ENCODE peak calls at places on chromosomes 13 and 19, in five cellular contexts. N, P, U, M and O are unnamed samples.

GRCh38 chr19:12156254-12157058 is at the start of gene ZNF625:
- DNase-seq in N (peak; percentile 51), P (peak; percentile 95), U (peak; percentile 99), M (peak; percentile 85), O (peak; percentile 96)

GRCh38 chr13:113216165-113217056 is 7.0 kb downstream of the CUL4A start:
- DNase-seq in N (peak; percentile 32), P (no peak), U (peak; percentile 74), M (peak; percentile 52), O (peak; percentile 70)

GRCh38 chr13:114102521-114103288 is 29.7 kb downstream of the RASA3 start:
- DNase-seq in N (no peak), P (peak; percentile 66), U (peak; percentile 48), M (no peak), O (no peak)

GRCh38 chr13:48068952-48069351 is 26.0 kb downstream of the MED4 start:
- DNase-seq in N (no peak), P (no peak), U (no peak), M (no peak), O (no peak)

GRCh38 chr13:22828081-22828480 is 352.7 kb upstream of the SGCG start:
- DNase-seq in N (no peak), P (no peak), U (no peak), M (no peak), O (peak; percentile 50)

GRCh38 chr19:5452594-5453565 is 2.3 kb upstream of the ZNRF4 start:
- DNase-seq in N (no peak), P (no peak), U (no peak), M (peak; percentile 26), O (no peak)

GRCh38 chr19:58516964-58517833 is 2.4 kb downstream of the ZBTB45 start:
- DNase-seq in N (no peak), P (peak; percentile 77), U (no peak), M (no peak), O (no peak)

GRCh38 chr13:97921146-97921776 is 32.2 kb upstream of the IPO5 start:
- DNase-seq in N (peak; percentile 25), P (no peak), U (no peak), M (no peak), O (peak; percentile 9)

GRCh38 chr13:25862156-25862555 is 189.7 kb downstream of the SHISA2 start:
- DNase-seq in N (no peak), P (no peak), U (no peak), M (no peak), O (no peak)

GRCh38 chr19:5290336-5291262 is 50.0 kb downstream of the PTPRS start:
- DNase-seq in N (no peak), P (peak; percentile 78), U (no peak), M (no peak), O (no peak)

GRCh38 chr13:66200555-66200954 is 1029.6 kb downstream of the PCDH9 start:
- DNase-seq in N (no peak), P (no peak), U (no peak), M (peak; percentile 9), O (no peak)

GRCh38 chr13:105329359-105329758 is 1206.1 kb downstream of the EFNB2 start:
- DNase-seq in N (no peak), P (no peak), U (no peak), M (no peak), O (no peak)

DNA sequence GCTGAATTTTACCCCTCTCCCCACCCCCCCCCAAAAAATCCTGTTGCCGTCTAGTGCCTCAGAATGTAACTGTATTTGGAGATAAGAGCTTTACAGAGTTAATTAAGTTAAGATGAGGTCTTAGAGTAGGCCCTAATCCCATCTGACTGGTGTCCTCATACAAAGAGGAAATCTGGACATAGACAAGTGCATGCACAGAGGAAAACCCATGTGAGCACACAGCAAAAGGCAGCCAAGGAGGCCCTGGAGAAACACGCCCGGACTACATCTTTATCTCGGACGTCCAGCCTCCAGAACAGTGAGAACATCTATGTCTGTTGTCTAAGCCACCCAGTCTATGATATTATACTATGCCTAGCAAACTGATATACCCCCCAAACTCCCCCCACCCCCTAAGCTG is 193.8 kb downstream of the KATNAL1 start:
- DNase-seq in N (no peak), P (no peak), U (no peak), M (no peak), O (no peak)
- H3K4me3 ChIP-seq in N (no peak overlapping the region), P (no peak overlapping the region), U (no peak overlapping the region), M (no peak overlapping the region), O (no peak overlapping the region)

DNA sequence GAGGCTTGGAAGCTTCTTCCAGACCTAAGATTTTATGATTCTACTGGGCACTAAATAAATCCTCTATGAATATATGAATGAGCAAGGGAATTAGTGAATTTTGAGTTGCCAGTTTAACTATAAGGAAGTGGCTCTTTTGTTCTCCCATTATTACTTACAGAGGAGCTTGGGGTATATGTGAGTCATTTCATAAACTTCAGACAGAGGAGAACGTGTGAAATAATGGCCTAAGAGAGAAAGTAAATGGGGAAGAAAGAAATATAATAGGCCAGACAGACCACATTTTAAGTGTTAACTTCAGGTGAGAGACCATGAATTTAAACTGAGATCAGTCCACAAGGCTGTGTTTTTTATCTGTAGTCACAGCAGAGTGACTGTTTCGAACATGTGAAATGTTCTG is 570.9 kb downstream of the GPC6 start:
- DNase-seq in N (no peak), P (no peak), U (no peak), M (no peak), O (no peak)
- H3K4me3 ChIP-seq in N (no peak overlapping the region), P (no peak overlapping the region), U (no peak overlapping the region), M (no peak overlapping the region), O (no peak overlapping the region)

GRCh38 chr19:3554254-3555083 is 2.9 kb downstream of the MFSD12 start:
- DNase-seq in N (no peak), P (no peak), U (no peak), M (no peak), O (no peak)
- H3K4me3 ChIP-seq in N (no peak overlapping the region), P (no peak overlapping the region), U (no peak overlapping the region), M (no peak overlapping the region), O (no peak overlapping the region)

GRCh38 chr13:67228031-67228430 is 2.1 kb downstream of the PCDH9 start:
- DNase-seq in N (no peak), P (no peak), U (no peak), M (no peak), O (no peak)

GRCh38 chr13:67230243-67230773 is at the start of gene PCDH9:
- DNase-seq in N (peak; percentile 83), P (peak; percentile 95), U (peak; percentile 99), M (peak; percentile 97), O (peak; percentile 95)

GRCh38 chr13:67228909-67229308 is 1.2 kb downstream of the PCDH9 start:
- DNase-seq in N (no peak), P (no peak), U (no peak), M (no peak), O (no peak)

GRCh38 chr13:67230774-67231480 is 791 bp upstream of the PCDH9 start:
- DNase-seq in N (no peak), P (peak; percentile 72), U (peak; percentile 84), M (peak; percentile 48), O (peak; percentile 70)

DNA sequence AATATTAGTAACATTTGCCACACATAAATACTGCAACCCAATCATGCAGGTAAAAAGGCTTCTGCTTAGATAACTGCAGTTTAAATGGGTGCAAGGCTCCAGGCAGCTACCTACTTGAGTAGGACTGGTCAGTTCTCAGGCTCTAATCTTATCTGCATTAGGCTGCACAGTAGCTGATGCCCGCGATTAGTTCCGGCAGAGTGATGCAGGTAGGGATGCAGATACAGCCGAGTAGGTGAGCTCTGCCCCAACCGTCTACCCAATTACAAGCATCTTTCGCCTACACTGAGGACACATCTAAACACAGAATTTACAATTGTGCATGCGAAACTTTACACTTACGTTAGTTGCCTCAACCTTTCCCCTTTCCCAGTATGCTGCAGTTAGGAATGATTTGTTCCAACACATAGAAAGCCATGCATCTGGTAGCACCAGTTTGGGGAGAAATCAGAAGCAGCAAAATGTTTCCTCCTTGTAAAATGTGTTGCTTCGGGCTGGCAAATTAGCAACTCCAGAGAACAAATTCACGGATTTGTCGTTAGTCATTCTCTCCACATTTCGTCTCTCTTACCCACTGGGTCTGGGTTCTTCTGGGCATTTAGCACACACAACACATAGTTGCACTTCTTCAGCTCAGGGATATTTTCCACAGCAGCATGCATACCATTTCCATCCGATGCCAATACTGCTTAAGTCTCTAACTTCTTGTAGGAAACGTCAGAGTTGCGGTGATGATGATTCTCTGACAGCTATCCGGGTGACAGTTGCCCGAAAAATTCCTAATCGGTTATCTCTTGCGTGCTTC is 496 bp downstream of the PCDH9 start:
- DNase-seq in N (no peak), P (no peak), U (peak; percentile 64), M (peak; percentile 29), O (no peak)
- H3K4me3 ChIP-seq in N (peak overlapping the region; percentile 85), P (peak overlapping the region; percentile 68), U (peak overlapping the region; percentile 96), M (peak overlapping the region; percentile 85), O (peak overlapping the region; percentile 81)

DNA sequence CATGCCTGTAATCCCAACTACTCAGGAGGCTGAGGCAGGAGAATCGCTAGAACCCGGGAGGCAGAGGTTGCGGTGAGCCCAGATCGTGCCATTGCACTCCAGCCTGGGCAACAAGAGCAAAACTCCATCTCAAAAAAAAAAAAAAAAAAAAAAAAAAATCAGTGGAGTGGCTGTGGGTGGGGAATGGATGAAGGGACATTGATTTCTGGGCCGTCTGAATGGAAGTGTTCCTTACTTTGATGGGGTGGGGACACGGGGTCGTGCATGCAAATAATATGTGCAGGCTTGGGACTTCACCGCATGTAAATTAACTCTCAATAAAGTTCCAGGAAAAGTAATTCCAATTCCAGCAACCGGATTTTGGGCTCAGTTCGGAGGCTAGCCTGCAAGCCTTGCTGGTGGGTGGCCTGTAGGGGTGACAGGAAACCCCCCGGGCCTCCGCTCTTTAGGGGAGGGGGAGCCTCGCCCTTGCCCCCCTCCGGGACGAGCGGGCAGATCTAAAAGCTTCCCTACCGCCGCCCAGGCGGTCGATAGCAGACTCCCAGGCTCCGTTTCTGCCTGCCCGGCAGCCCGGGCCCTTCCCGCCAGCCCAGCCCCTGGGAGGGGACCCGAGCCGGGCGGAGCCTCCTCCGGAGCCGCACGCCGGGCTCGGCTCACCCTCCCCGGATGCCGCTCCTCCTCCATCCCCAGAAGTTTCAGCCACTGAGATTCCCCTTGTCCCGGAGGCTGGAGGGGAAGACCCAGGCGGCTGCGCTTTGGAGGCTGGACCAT is 48.0 kb upstream of the ADGRE5 start:
- DNase-seq in N (no peak), P (no peak), U (peak; percentile 77), M (no peak), O (peak; percentile 55)
- H3K4me3 ChIP-seq in N (peak overlapping the region; percentile 9), P (no peak overlapping the region), U (no peak overlapping the region), M (peak overlapping the region; percentile 31), O (peak overlapping the region; percentile 30)

DNA sequence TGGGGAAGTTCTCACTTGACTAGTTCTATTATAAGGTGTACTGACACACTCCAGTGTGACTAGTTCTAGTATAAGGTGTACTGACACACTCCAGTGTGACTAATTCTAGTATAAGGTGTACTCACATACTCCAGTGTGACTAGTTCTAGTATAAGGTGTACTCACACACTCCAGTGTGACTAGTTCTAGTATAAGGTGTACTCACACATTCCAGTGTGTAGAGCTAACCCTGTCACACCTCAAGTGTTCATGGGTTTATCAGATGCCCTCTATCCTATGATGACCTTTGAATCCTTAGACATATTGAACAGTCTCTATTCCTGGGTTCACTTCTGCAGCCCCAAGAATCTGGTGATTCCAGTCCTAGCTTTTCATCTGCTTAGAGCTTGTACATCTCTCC is 54.6 kb upstream of the MYO16 start:
- DNase-seq in N (no peak), P (no peak), U (no peak), M (no peak), O (no peak)
- H3K4me3 ChIP-seq in N (no peak overlapping the region), P (no peak overlapping the region), U (no peak overlapping the region), M (no peak overlapping the region), O (no peak overlapping the region)